ENCODE peak calls at places on chromosomes 1 and 21, in four cellular contexts. One of them, this sample, is unnamed.

GRCh38 chr1:3541930-3542329 is 69.4 kb downstream of the MEGF6 start:
- DNase-seq in H9: no peak
- DNase-seq in neuronal stem cell: no peak
- DNase-seq in mesenchymal stem cell: no peak
- DNase-seq in this sample: no peak

GRCh38 chr1:111582644-111583618 is 36.7 kb upstream of the RAP1A start:
- DNase-seq in mesenchymal stem cell: no peak
- DNase-seq in H9: no peak
- DNase-seq in neuronal stem cell: no peak
- DNase-seq in this sample: no peak

GRCh38 chr1:112697781-112698201 is 9.1 kb downstream of the RHOC start:
- DNase-seq in H9: no peak
- DNase-seq in neuronal stem cell: no peak
- DNase-seq in mesenchymal stem cell: no peak
- DNase-seq in this sample: no peak

GRCh38 chr1:18486195-18486594 is 5.5 kb downstream of the KLHDC7A start:
- DNase-seq in neuronal stem cell: no peak
- DNase-seq in mesenchymal stem cell: no peak
- DNase-seq in H9: peak
- DNase-seq in this sample: no peak

GRCh38 chr1:203153051-203153988 is 22.3 kb downstream of the MYBPH start:
- DNase-seq in neuronal stem cell: peak
- DNase-seq in mesenchymal stem cell: peak
- DNase-seq in H9: no peak
- DNase-seq in this sample: no peak

GRCh38 chr21:43361127-43361492 is 65.8 kb downstream of the SIK1 start:
- DNase-seq in H9: no peak
- DNase-seq in neuronal stem cell: no peak
- DNase-seq in mesenchymal stem cell: no peak
- DNase-seq in this sample: peak

GRCh38 chr1:242770366-242770765 is 245.9 kb upstream of the PLD5 start:
- DNase-seq in H9: no peak
- DNase-seq in mesenchymal stem cell: no peak
- DNase-seq in neuronal stem cell: no peak
- DNase-seq in this sample: no peak

GRCh38 chr1:22267413-22268257 is 124.7 kb upstream of the WNT4 start:
- DNase-seq in H9: no peak
- DNase-seq in neuronal stem cell: no peak
- DNase-seq in mesenchymal stem cell: no peak
- DNase-seq in this sample: no peak

GRCh38 chr1:230839166-230839565 is 29.2 kb downstream of the C1orf198 start:
- DNase-seq in neuronal stem cell: no peak
- DNase-seq in mesenchymal stem cell: no peak
- DNase-seq in H9: no peak
- DNase-seq in this sample: no peak

GRCh38 chr1:101071470-101071886 is 45.9 kb upstream of the DPH5 start:
- DNase-seq in mesenchymal stem cell: peak
- DNase-seq in H9: no peak
- DNase-seq in neuronal stem cell: no peak
- DNase-seq in this sample: peak

GRCh38 chr1:219266524-219266923 is 92.8 kb downstream of the LYPLAL1 start:
- DNase-seq in H9: no peak
- DNase-seq in mesenchymal stem cell: peak
- DNase-seq in neuronal stem cell: no peak
- DNase-seq in this sample: peak

GRCh38 chr1:225652726-225653462 is at the start of gene ENAH:
- DNase-seq in mesenchymal stem cell: peak
- DNase-seq in neuronal stem cell: peak
- DNase-seq in H9: peak
- DNase-seq in this sample: peak

GRCh38 chr1:230797376-230798186 is 50.4 kb downstream of the CAPN9 start:
- DNase-seq in mesenchymal stem cell: peak
- DNase-seq in H9: peak
- DNase-seq in neuronal stem cell: peak
- DNase-seq in this sample: peak

GRCh38 chr1:54355931-54356679 is 50.1 kb downstream of the SSBP3 start:
- DNase-seq in mesenchymal stem cell: no peak
- DNase-seq in neuronal stem cell: no peak
- DNase-seq in H9: no peak
- DNase-seq in this sample: no peak

GRCh38 chr1:234604726-234605492 is 5.1 kb downstream of the IRF2BP2 start:
- DNase-seq in neuronal stem cell: no peak
- DNase-seq in mesenchymal stem cell: peak
- DNase-seq in H9: no peak
- DNase-seq in this sample: peak

GRCh38 chr1:156268336-156268735 is 14.3 kb downstream of the SMG5 start:
- DNase-seq in neuronal stem cell: no peak
- DNase-seq in H9: no peak
- DNase-seq in mesenchymal stem cell: peak
- DNase-seq in this sample: peak

GRCh38 chr1:6423321-6423999 is 1.1 kb upstream of the ESPN start:
- DNase-seq in mesenchymal stem cell: no peak
- DNase-seq in neuronal stem cell: no peak
- DNase-seq in H9: peak
- DNase-seq in this sample: no peak

GRCh38 chr1:12485231-12486172 is 132.5 kb downstream of the DHRS3 start:
- DNase-seq in mesenchymal stem cell: no peak
- DNase-seq in neuronal stem cell: no peak
- DNase-seq in H9: no peak
- DNase-seq in this sample: peak

GRCh38 chr1:64209221-64209620 is 5.8 kb downstream of the UBE2U start:
- DNase-seq in H9: no peak
- DNase-seq in mesenchymal stem cell: no peak
- DNase-seq in neuronal stem cell: no peak
- DNase-seq in this sample: no peak

GRCh38 chr1:87226341-87226760 is 102.3 kb upstream of the LMO4 start:
- DNase-seq in mesenchymal stem cell: peak
- DNase-seq in H9: peak
- DNase-seq in neuronal stem cell: peak
- DNase-seq in this sample: peak

GRCh38 chr1:247096958-247097357 is 7.2 kb downstream of the ZNF669 start:
- DNase-seq in H9: no peak
- DNase-seq in mesenchymal stem cell: no peak
- DNase-seq in neuronal stem cell: no peak
- DNase-seq in this sample: no peak

GRCh38 chr1:64356636-64357256 is 113.2 kb upstream of the CACHD1 start:
- DNase-seq in neuronal stem cell: no peak
- DNase-seq in H9: peak
- DNase-seq in mesenchymal stem cell: no peak
- DNase-seq in this sample: no peak

GRCh38 chr1:89484097-89485038 is 40.3 kb upstream of the LRRC8B start:
- DNase-seq in H9: no peak
- DNase-seq in mesenchymal stem cell: no peak
- DNase-seq in neuronal stem cell: no peak
- DNase-seq in this sample: no peak

GRCh38 chr21:23789864-23790263 is 1817.4 kb downstream of the MRPL39 start:
- DNase-seq in H9: no peak
- DNase-seq in neuronal stem cell: no peak
- DNase-seq in mesenchymal stem cell: no peak
- DNase-seq in this sample: no peak

GRCh38 chr1:23801338-23801748 is 789 bp upstream of the GALE start:
- DNase-seq in H9: no peak
- DNase-seq in mesenchymal stem cell: peak
- DNase-seq in neuronal stem cell: no peak
- DNase-seq in this sample: no peak

GRCh38 chr1:83815348-83815747 is 183.6 kb downstream of the TTLL7 start:
- DNase-seq in neuronal stem cell: no peak
- DNase-seq in mesenchymal stem cell: peak
- DNase-seq in H9: no peak
- DNase-seq in this sample: peak

GRCh38 chr1:72485786-72486185 is 203.4 kb upstream of the NEGR1 start:
- DNase-seq in H9: no peak
- DNase-seq in neuronal stem cell: no peak
- DNase-seq in mesenchymal stem cell: no peak
- DNase-seq in this sample: peak

GRCh38 chr1:184945034-184945433 is 29.3 kb downstream of the NIBAN1 start:
- DNase-seq in H9: no peak
- DNase-seq in mesenchymal stem cell: no peak
- DNase-seq in neuronal stem cell: no peak
- DNase-seq in this sample: no peak

GRCh38 chr21:46475296-46475695 is 16.6 kb downstream of the DIP2A start:
- DNase-seq in neuronal stem cell: no peak
- DNase-seq in mesenchymal stem cell: no peak
- DNase-seq in H9: no peak
- DNase-seq in this sample: no peak

GRCh38 chr1:28601696-28602095 is 9.6 kb downstream of the RAB42 start:
- DNase-seq in H9: no peak
- DNase-seq in neuronal stem cell: no peak
- DNase-seq in mesenchymal stem cell: peak
- DNase-seq in this sample: peak

GRCh38 chr1:244197851-244198375 is 146.8 kb downstream of the ZBTB18 start:
- DNase-seq in mesenchymal stem cell: no peak
- DNase-seq in neuronal stem cell: no peak
- DNase-seq in H9: no peak
- DNase-seq in this sample: peak

GRCh38 chr1:5343256-5344020 is 648.8 kb downstream of the NPHP4 start:
- DNase-seq in mesenchymal stem cell: no peak
- DNase-seq in neuronal stem cell: no peak
- DNase-seq in H9: no peak
- DNase-seq in this sample: no peak

DNA sequence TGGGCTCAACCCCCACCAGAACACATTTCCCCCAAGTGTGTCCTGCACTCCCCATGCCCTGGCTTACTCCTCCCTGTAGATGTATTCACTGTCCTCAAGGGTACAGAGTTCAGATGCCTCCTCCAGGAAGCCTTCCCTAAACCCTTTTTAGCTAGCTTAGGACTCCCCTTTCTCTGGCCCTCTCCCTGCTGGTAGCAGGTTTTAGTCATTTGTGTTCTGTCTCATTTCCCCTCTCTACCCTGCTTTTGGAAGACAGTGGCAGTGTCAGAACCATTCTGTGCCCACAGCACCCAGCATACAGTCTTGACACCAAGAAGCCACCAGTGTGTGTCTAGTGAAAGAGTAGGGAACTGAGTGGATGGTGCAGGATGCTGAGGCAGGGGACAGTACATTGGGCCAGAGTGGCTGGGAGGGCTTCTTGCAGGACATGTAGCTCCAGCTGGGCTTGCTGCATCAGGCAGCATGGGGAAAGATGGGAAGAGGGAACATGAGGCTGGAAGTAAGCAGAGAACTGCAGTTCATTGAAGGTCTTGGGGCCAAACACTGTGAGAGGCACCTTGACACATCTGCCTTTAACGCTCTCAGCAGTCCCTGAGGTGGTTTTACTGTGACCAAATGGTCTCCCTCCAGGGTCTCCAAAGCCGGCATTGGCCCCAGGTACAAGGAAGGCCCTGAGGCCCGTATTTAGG is 2.5 kb downstream of the FOXO6 start:
- DNase-seq in mesenchymal stem cell: no peak
- DNase-seq in H9: no peak
- DNase-seq in neuronal stem cell: no peak
- DNase-seq in this sample: no peak
- H2BK15ac ChIP-seq in mesenchymal stem cell: no peak
- H2BK15ac ChIP-seq in H9: no peak
- H2BK15ac ChIP-seq in neuronal stem cell: no peak
- H2BK15ac ChIP-seq in this sample: no peak

GRCh38 chr1:205516362-205516761 is 11.9 kb downstream of the CDK18 start:
- DNase-seq in H9: no peak
- DNase-seq in mesenchymal stem cell: no peak
- DNase-seq in neuronal stem cell: no peak
- DNase-seq in this sample: no peak

GRCh38 chr1:205514211-205515142 is 10.0 kb downstream of the CDK18 start:
- DNase-seq in H9: no peak
- DNase-seq in mesenchymal stem cell: no peak
- DNase-seq in neuronal stem cell: no peak
- DNase-seq in this sample: no peak

GRCh38 chr1:205517288-205517687 is 12.8 kb downstream of the CDK18 start:
- DNase-seq in H9: no peak
- DNase-seq in mesenchymal stem cell: no peak
- DNase-seq in neuronal stem cell: no peak
- DNase-seq in this sample: no peak

GRCh38 chr1:205517763-205518162 is 13.3 kb downstream of the CDK18 start:
- DNase-seq in mesenchymal stem cell: no peak
- DNase-seq in H9: no peak
- DNase-seq in neuronal stem cell: no peak
- DNase-seq in this sample: no peak

DNA sequence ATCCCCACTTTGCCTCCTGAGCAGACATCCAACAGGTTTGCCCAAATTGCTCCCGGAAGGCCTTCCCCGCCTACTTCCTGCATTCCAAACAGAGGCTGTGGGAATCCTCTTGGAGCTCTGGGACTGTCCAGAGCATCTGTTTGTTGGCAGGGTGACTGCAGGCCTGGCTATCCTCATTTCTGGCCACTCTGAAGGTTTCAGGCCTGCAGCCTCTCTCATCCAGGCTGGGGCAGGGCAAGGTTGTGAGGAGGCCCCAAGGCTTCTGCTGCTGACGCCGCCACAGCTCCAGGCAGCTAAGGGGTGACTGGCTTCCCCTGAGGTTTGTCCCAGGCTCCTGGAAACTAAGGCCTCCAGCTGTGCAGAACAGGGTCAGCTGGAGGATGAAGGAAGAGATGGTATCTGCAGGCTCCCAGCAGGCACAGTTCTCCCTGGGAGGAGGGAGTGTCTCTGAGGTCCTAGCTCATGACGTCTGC is 11.3 kb downstream of the CDK18 start:
- DNase-seq in neuronal stem cell: no peak
- DNase-seq in H9: no peak
- DNase-seq in mesenchymal stem cell: peak
- DNase-seq in this sample: no peak
- H2BK5ac ChIP-seq in neuronal stem cell: no peak
- H2BK5ac ChIP-seq in H9: no peak
- H2BK5ac ChIP-seq in mesenchymal stem cell: no peak
- H2BK5ac ChIP-seq in this sample: no peak

DNA sequence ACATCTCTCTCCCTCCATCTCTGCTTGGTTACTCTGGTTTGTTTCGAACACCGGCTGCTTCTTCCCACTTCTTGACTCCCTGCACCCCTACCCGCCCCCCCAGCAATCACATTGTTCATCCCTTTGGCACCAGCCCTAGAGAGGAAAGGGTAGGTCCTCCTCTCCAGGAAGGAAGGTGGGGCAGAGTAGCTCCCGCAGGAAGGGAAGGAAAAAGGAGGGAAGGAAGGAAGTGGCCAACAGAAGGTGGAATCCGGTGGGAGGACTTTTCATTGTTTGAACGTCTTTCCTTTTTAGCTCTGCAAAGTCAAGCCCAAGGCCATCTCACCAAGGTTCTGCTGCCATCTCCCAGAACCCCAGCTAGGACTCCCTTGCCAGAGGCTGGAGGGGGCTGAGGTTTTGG is 18.0 kb downstream of the IER5 start:
- DNase-seq in H9: no peak
- DNase-seq in neuronal stem cell: no peak
- DNase-seq in mesenchymal stem cell: no peak
- DNase-seq in this sample: no peak
- H2BK15ac ChIP-seq in H9: no peak
- H2BK15ac ChIP-seq in neuronal stem cell: no peak
- H2BK15ac ChIP-seq in mesenchymal stem cell: no peak
- H2BK15ac ChIP-seq in this sample: no peak

DNA sequence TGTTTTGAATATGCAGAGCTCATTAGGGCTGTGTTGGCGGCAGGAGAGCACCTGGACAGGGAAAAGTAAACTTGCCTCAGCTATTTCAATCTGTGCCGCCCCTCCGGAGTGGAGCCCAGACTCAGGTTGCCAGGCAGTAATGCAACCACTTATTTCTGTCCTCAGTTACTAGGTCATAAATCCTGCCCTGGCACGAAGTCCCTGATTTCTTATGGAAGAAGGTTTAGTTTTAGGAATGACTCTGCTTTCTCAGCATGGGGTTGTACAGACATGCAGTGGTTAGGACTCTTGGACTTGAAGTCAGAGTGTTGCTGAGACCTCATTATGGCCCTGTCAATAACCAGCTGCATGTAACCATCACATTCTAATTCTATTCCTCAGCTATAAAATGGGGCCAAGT is 98.3 kb upstream of the FGGY start:
- DNase-seq in mesenchymal stem cell: no peak
- DNase-seq in neuronal stem cell: no peak
- DNase-seq in H9: no peak
- DNase-seq in this sample: no peak
- H2BK5ac ChIP-seq in mesenchymal stem cell: no peak
- H2BK5ac ChIP-seq in neuronal stem cell: no peak
- H2BK5ac ChIP-seq in H9: no peak
- H2BK5ac ChIP-seq in this sample: no peak

This sample was measured in IMR-90.